ENCODE peak calls at places on chromosomes 16 and 17, in seven cellular contexts. Y, M, G, K, W, C and B are unnamed samples.

GRCh38 chr16:65745201-65745600 is 621.3 kb upstream of the CDH5 start:
- DNase-seq in M (no peak), K (no peak), W (no peak), Y (no peak), G (no peak), C (no peak), B (no peak)

GRCh38 chr17:81500026-81500425 is 12.6 kb downstream of the ACTG1 start:
- DNase-seq in Y (no peak), W (peak; percentile 79), C (no peak), M (no peak), G (no peak), K (no peak), B (peak; percentile 60)

GRCh38 chr17:39863918-39864746 is at the start of gene IKZF3:
- DNase-seq in G (no peak), M (no peak), C (peak; percentile 81), W (peak; percentile 95), Y (no peak), K (peak; percentile 77), B (peak; percentile 87)

GRCh38 chr17:2263183-2263954 is 40.2 kb downstream of the SMG6 start:
- DNase-seq in C (no peak), K (no peak), G (no peak), W (no peak), M (no peak), Y (no peak), B (no peak)

GRCh38 chr16:87995644-87996043 is 44.4 kb downstream of the BANP start:
- DNase-seq in C (no peak), K (no peak), G (no peak), W (no peak), Y (no peak), M (no peak), B (no peak)

GRCh38 chr17:6231886-6232767 is 161.9 kb downstream of the WSCD1 start:
- DNase-seq in G (no peak), W (peak; percentile 51), Y (no peak), M (no peak), K (no peak), C (no peak), B (no peak)

GRCh38 chr16:56852968-56853367 is 12.0 kb upstream of the SLC12A3 start:
- DNase-seq in M (no peak), Y (no peak), K (no peak), W (no peak), G (no peak), C (no peak), B (no peak)

GRCh38 chr17:15087946-15088345 is 177.2 kb downstream of the PMP22 start:
- DNase-seq in M (no peak), Y (no peak), G (no peak), K (no peak), W (peak; percentile 39), C (no peak), B (no peak)

GRCh38 chr17:46136820-46137219 is 56.4 kb downstream of the KANSL1 start:
- DNase-seq in K (no peak), Y (no peak), G (no peak), W (no peak), C (no peak), M (no peak), B (no peak)

GRCh38 chr17:45137561-45138305 is 2.2 kb downstream of the ACBD4 start:
- DNase-seq in W (peak; percentile 52), Y (no peak), M (no peak), K (no peak), G (no peak), C (peak; percentile 62), B (peak; percentile 16)

GRCh38 chr17:12851901-12852435 is 62.7 kb downstream of the ARHGAP44 start:
- DNase-seq in G (no peak), M (no peak), W (no peak), K (no peak), C (no peak), Y (no peak), B (no peak)

GRCh38 chr17:13393841-13394710 is 207.7 kb downstream of the HS3ST3A1 start:
- DNase-seq in C (no peak), G (no peak), Y (no peak), M (peak; percentile 70), W (no peak), K (no peak), B (no peak)

GRCh38 chr16:85554791-85555548 is 58.2 kb upstream of the GSE1 start:
- DNase-seq in M (no peak), Y (no peak), G (no peak), C (peak; percentile 66), W (no peak), K (peak; percentile 43), B (peak; percentile 66)
- H3K27ac ChIP-seq in M (peak overlapping the region; percentile 65), Y (peak overlapping the region; percentile 64), G (peak overlapping the region; percentile 94), C (peak overlapping the region; percentile 91), W (peak overlapping the region; percentile 94), K (peak overlapping the region; percentile 74), B (peak overlapping the region; percentile 96)

GRCh38 chr16:67959520-67959919 is 8.9 kb downstream of the SLC12A4 start:
- DNase-seq in M (no peak), W (no peak), K (no peak), C (peak; percentile 36), G (no peak), Y (no peak), B (no peak)
- H3K27ac ChIP-seq in M (no peak overlapping the region), W (no peak overlapping the region), K (no peak overlapping the region), C (peak overlapping the region; percentile 60), G (peak overlapping the region; percentile 50), Y (no peak overlapping the region), B (peak overlapping the region; percentile 74)

DNA sequence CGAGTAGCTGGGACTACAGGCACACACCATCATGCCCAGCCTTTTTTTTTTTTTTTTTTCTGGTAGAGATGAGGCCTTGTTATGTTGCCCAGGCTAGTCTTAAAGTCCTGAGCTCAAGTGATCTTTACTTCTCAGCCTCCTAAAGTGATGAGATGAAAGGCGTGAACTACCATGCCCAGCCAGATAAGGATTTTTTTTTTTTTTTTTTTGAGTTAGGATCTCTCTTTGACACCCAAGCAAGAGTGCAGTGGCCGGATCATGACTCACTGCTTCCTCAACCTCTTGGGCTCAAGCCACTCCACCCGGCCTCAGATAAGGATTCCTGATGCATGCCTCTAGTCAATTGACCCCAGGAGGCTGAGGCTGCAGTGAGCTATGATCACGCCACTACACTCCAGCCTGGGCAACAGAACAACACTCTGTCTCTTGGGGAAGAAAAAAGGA is 11.2 kb upstream of the PLEKHG4 start:
- DNase-seq in M (peak; percentile 42), C (no peak), K (no peak), W (peak; percentile 78), Y (peak; percentile 81), G (no peak), B (peak; percentile 69)
- H3K27ac ChIP-seq in M (no peak overlapping the region), C (no peak overlapping the region), K (no peak overlapping the region), W (no peak overlapping the region), Y (peak overlapping the region; percentile 66), G (no peak overlapping the region), B (no peak overlapping the region)

GRCh38 chr16:86218479-86219170 is 291.7 kb upstream of the FOXF1 start:
- DNase-seq in G (no peak), Y (no peak), W (no peak), C (no peak), M (no peak), K (no peak), B (no peak)
- H3K27ac ChIP-seq in G (peak overlapping the region; percentile 14), Y (no peak overlapping the region), W (no peak overlapping the region), C (peak overlapping the region; percentile 70), M (no peak overlapping the region), K (no peak overlapping the region), B (no peak overlapping the region)

GRCh38 chr16:85104821-85105391 is 7.4 kb downstream of the CIBAR2 start:
- DNase-seq in C (peak; percentile 21), W (no peak), G (no peak), Y (no peak), K (no peak), M (no peak), B (peak; percentile 72)

GRCh38 chr16:85107532-85107931 is 4.7 kb downstream of the CIBAR2 start:
- DNase-seq in K (no peak), Y (no peak), G (no peak), C (no peak), W (no peak), M (no peak), B (no peak)

GRCh38 chr16:85105475-85105874 is 6.8 kb downstream of the CIBAR2 start:
- DNase-seq in G (no peak), M (no peak), K (no peak), C (no peak), Y (no peak), W (no peak), B (no peak)

GRCh38 chr16:85104147-85104546 is 8.1 kb downstream of the CIBAR2 start:
- DNase-seq in Y (no peak), W (peak; percentile 62), C (no peak), K (no peak), M (no peak), G (no peak), B (no peak)

DNA sequence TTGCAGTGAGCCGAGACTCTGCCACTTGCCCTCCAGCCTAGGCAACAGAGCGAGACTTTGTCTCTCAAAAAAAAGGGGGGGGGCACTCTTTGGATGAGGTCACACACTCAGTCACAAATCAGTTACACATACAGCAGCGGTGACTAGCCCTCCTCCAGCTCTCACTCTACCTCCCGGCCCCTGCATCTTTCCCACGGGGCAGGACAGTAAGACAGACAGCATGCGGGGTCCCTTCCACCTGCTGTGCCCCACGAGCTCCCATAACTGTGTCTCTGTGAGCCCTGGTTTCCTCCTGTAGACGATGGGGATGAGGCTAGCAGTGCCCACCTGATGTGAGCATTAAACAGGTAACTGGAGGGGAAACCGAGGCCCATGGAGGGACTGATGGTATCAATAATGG is 5.2 kb downstream of the CIBAR2 start:
- DNase-seq in M (no peak), K (no peak), Y (no peak), W (no peak), C (no peak), G (no peak), B (no peak)
- H3K27ac ChIP-seq in M (no peak overlapping the region), K (no peak overlapping the region), Y (no peak overlapping the region), W (no peak overlapping the region), C (no peak overlapping the region), G (no peak overlapping the region), B (no peak overlapping the region)